ENCODE peak calls at places on chromosomes 11 and 22, in ten cellular contexts. E is body of pancreas; S is sigmoid colon; A is Panc1; V is cardiac muscle cell; G is T-helper 17 cell; U is GM23248; T is AG04450; Y is naive thymus-derived CD4-positive, alpha-beta T cell; Z is mucosa of descending colon. M is an unnamed sample. For H3K9me3, the result is how much of the 10 kb centered on the place peaks cover.

GRCh38 chr11:61671527-61671926 is 8.7 kb upstream of the DAGLA start:
- DNase-seq in E (peak), S (no peak), A (no peak), V (no peak), G (no peak), U (peak), T (no peak), Y (no peak), Z (peak), M (no peak)

GRCh38 chr22:44127353-44127752 is 53.4 kb upstream of the PARVG start:
- DNase-seq in E (no peak), S (peak), A (no peak), V (peak), G (no peak), U (peak), T (no peak), Y (no peak), Z (no peak), M (no peak)

GRCh38 chr11:34512810-34513673 is 552 bp downstream of the ELF5 start:
- DNase-seq in E (peak), S (no peak), A (peak), V (peak), G (no peak), U (peak), T (no peak), Y (peak), Z (peak), M (no peak)

GRCh38 chr11:133663135-133663534 is 130.8 kb upstream of the OPCML start:
- DNase-seq in E (no peak), S (no peak), A (no peak), V (no peak), G (no peak), U (no peak), T (no peak), Y (no peak), Z (no peak), M (no peak)

GRCh38 chr22:42383287-42383686 is 48.9 kb downstream of the NFAM1 start:
- DNase-seq in E (no peak), S (no peak), A (no peak), V (no peak), G (no peak), U (no peak), T (no peak), Y (no peak), Z (no peak), M (no peak)

GRCh38 chr22:33735978-33736377 is 184.3 kb downstream of the LARGE1 start:
- DNase-seq in E (no peak), S (no peak), A (no peak), V (no peak), G (no peak), U (no peak), T (no peak), Y (no peak), Z (no peak), M (no peak)

GRCh38 chr11:19279455-19279854 is 38.7 kb upstream of the E2F8 start:
- DNase-seq in E (no peak), S (no peak), A (no peak), V (no peak), G (no peak), U (no peak), T (no peak), Y (no peak), Z (no peak), M (no peak)

GRCh38 chr11:129846508-129847335 is 31.1 kb downstream of the TMEM45B start:
- DNase-seq in E (no peak), S (no peak), A (no peak), V (peak), G (no peak), U (peak), T (peak), Y (no peak), Z (no peak), M (no peak)

GRCh38 chr22:18110194-18110943 is at the start of gene TUBA8:
- DNase-seq in E (peak), S (no peak), A (no peak), V (peak), G (no peak), U (peak), T (no peak), Y (no peak), Z (peak), M (peak)

GRCh38 chr11:46322759-46323158 is 24.5 kb upstream of the DGKZ start:
- DNase-seq in E (peak), S (no peak), A (no peak), V (peak), G (no peak), U (peak), T (no peak), Y (no peak), Z (peak), M (no peak)

GRCh38 chr11:35163209-35163608 is 24.2 kb downstream of the CD44 start:
- DNase-seq in E (no peak), S (no peak), A (no peak), V (no peak), G (no peak), U (peak), T (no peak), Y (no peak), Z (no peak), M (no peak)

GRCh38 chr11:125591659-125592304 is 870 bp upstream of the STT3A start:
- DNase-seq in E (peak), S (peak), A (peak), V (no peak), G (peak), U (peak), T (no peak), Y (peak), Z (peak), M (peak)

GRCh38 chr11:65899356-65900124 is 648 bp downstream of the FOSL1 start:
- DNase-seq in E (peak), S (peak), A (no peak), V (peak), G (peak), U (peak), T (no peak), Y (peak), Z (peak), M (no peak)

GRCh38 chr11:57399221-57399620 is 8.8 kb upstream of the PRG2 start:
- DNase-seq in E (no peak), S (no peak), A (no peak), V (no peak), G (no peak), U (no peak), T (no peak), Y (no peak), Z (no peak), M (no peak)

GRCh38 chr22:19062909-19063308 is 59.3 kb downstream of the DGCR2 start:
- DNase-seq in E (no peak), S (peak), A (no peak), V (no peak), G (no peak), U (no peak), T (no peak), Y (no peak), Z (no peak), M (no peak)

GRCh38 chr11:47003180-47003877 is 66.8 kb downstream of the CSTPP1 start:
- DNase-seq in E (peak), S (no peak), A (no peak), V (no peak), G (no peak), U (peak), T (no peak), Y (no peak), Z (no peak), M (no peak)

GRCh38 chr11:125553357-125553756 is 15.9 kb upstream of the EI24 start:
- DNase-seq in E (no peak), S (no peak), A (no peak), V (no peak), G (no peak), U (no peak), T (no peak), Y (no peak), Z (no peak), M (no peak)

GRCh38 chr22:43110444-43110926 is at the start of gene BIK:
- DNase-seq in E (peak), S (no peak), A (no peak), V (peak), G (peak), U (peak), T (no peak), Y (peak), Z (peak), M (no peak)

GRCh38 chr11:45451766-45452440 is 165.8 kb upstream of the SYT13 start:
- DNase-seq in E (no peak), S (no peak), A (no peak), V (peak), G (no peak), U (no peak), T (no peak), Y (no peak), Z (no peak), M (no peak)

GRCh38 chr11:124075492-124075840 is 34.3 kb upstream of the OR10G7 start:
- DNase-seq in E (no peak), S (no peak), A (no peak), V (no peak), G (no peak), U (no peak), T (no peak), Y (no peak), Z (no peak), M (no peak)

DNA sequence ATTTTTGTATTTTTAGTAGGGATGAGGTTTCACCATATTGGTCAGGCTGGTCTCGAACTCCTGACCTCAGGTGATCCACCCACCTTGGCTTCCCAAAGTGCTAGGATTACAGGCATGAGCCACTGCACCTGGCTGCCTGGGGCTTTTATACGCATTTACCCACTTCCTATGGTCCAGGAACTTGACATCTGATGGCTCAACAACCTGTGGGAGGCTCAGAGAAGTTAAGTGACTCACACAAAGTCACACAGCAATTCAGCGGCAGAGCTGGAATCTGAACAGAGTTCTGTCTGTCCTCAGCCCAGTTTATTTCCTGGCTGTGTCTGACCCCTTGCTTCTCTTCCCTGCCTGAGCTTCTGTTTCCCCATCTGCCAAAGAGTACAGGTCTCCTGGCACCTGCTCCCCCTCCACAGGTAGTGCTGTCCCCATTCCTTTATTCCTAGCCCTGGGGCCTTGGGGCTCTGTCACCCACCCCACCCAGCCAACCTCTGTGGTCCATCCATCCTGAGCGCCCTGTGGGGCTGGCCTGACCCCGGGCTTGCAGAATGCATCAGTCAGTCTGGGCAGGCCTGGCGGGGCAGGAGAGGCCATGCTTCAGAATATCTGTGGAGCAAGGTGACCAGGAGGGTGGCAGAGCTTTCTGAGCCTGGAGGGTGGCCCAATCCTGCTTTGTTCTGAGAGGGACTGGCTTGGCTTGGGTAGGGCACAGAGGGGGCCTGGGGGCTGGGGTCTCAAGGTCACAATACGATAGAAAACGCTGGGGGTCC is 50.6 kb downstream of the CACNA1I start:
- DNase-seq in E (no peak), S (no peak), A (no peak), V (no peak), G (no peak), U (no peak), T (no peak), Y (no peak), Z (no peak), M (no peak)
- H3K9me3 ChIP-seq in E (under half), S (under half), A (under half), V (under half), G (under half), U (under half), T (under half), Y (under half), Z (under half), M (under half)

DNA sequence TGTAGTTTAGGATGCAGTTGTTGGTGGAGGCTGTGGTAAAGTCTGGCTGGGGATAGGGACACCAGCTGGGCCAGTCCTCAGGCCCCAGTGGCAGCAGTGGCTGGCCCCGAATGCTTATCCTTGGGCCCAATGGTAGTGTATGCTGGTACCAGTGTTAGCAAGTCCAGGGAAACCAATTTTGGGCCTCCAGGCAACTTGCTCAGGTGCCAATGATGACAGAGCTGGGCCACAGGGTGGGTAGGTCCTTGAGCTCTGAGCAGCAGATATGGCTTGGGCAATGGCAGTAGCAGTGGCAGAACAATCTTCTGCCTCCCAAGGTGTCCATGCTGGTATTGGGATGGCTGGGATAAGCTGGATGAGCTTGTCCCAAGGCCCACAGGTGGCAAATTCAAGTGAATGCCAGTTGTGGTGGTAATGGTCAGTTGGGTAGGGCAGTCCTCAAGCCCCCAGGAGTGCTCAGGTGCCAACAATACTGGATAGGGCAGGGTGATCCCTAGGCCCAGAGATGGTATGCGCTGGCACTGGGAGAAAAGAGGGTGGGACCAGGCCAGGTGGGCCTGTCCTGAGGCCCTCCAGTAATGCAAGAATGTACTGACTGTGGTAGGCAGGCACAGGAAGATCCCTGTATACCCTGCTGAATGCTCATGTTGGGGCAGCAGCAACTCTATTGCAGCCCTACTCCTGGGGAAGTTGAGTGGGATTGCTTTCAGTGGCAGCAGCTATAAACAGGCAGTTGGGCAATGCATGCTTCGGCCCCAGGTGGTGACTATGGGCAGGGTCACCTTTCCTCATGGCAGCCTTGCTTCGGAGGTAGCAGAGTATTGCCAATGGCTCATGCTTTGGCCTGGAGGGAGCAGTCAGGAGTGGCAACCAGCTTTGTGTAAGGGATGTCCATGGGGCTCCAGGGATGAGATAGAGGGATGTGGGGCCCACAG is 54.7 kb downstream of the KCNQ1OT1 start:
- DNase-seq in E (no peak), S (no peak), A (no peak), V (no peak), G (no peak), U (no peak), T (no peak), Y (no peak), Z (no peak), M (no peak)
- H3K9me3 ChIP-seq in E (under half), S (half or more), A (half or more), V (under half), G (under half), U (under half), T (under half), Y (under half), Z (half or more), M (half or more)

GRCh38 chr22:11616811-11617210 is 3911.2 kb upstream of the OR11H1 start:
- DNase-seq in E (no peak), S (no peak), A (no peak), V (no peak), G (no peak), U (no peak), T (peak), Y (no peak), Z (no peak), M (no peak)
- H3K9me3 ChIP-seq in E (under half), S (under half), A (under half), V (under half), G (under half), U (under half), T (half or more), Y (under half), Z (half or more), M (under half)

DNA sequence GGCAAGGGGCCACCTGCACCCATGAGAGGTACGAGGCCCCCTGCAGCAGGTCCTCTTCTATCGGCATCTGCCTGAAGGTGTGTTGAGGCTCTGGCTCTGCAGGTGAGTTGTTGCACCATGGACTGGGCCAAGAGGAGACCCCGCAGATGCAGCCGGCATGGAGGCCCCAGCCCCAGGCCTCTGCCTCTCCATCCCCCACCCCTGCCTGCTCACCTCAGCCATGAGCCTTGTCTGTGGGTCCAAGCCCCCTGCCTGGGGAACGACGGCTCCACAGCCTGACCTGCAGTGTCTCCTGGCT is 1386.2 kb downstream of the BRD1 start:
- DNase-seq in E (no peak), S (no peak), A (no peak), V (no peak), G (no peak), U (no peak), T (no peak), Y (no peak), Z (no peak), M (no peak)
- H3K9me3 ChIP-seq in E (under half), S (under half), A (under half), V (under half), G (under half), U (under half), T (half or more), Y (under half), Z (under half), M (under half)

GRCh38 chr11:106477776-106478175 is 400.3 kb downstream of the AASDHPPT start:
- DNase-seq in E (no peak), S (no peak), A (no peak), V (peak), G (no peak), U (no peak), T (no peak), Y (no peak), Z (no peak), M (no peak)

GRCh38 chr11:106473089-106473722 is 395.7 kb downstream of the AASDHPPT start:
- DNase-seq in E (no peak), S (no peak), A (no peak), V (peak), G (no peak), U (peak), T (no peak), Y (no peak), Z (no peak), M (no peak)

GRCh38 chr11:106471273-106471672 is 393.8 kb downstream of the AASDHPPT start:
- DNase-seq in E (no peak), S (no peak), A (no peak), V (peak), G (no peak), U (no peak), T (no peak), Y (no peak), Z (no peak), M (no peak)

GRCh38 chr11:106474274-106474673 is 396.8 kb downstream of the AASDHPPT start:
- DNase-seq in E (no peak), S (no peak), A (no peak), V (no peak), G (no peak), U (no peak), T (no peak), Y (no peak), Z (no peak), M (no peak)

GRCh38 chr11:106475181-106475580 is 397.7 kb downstream of the AASDHPPT start:
- DNase-seq in E (no peak), S (no peak), A (no peak), V (no peak), G (no peak), U (no peak), T (no peak), Y (no peak), Z (no peak), M (no peak)
- H3K9me3 ChIP-seq in E (under half), S (under half), A (under half), V (under half), G (under half), U (under half), T (under half), Y (under half), Z (under half), M (under half)

GRCh38 chr11:42021919-42022318 is 562.5 kb upstream of the LRRC4C start:
- DNase-seq in E (no peak), S (no peak), A (no peak), V (no peak), G (no peak), U (no peak), T (no peak), Y (no peak), Z (no peak), M (no peak)
- H3K9me3 ChIP-seq in E (under half), S (under half), A (under half), V (under half), G (under half), U (under half), T (under half), Y (under half), Z (under half), M (under half)

GRCh38 chr11:134801526-134801925 is 389.5 kb upstream of the B3GAT1 start:
- DNase-seq in E (no peak), S (no peak), A (no peak), V (no peak), G (no peak), U (no peak), T (no peak), Y (no peak), Z (no peak), M (no peak)
- H3K9me3 ChIP-seq in E (under half), S (under half), A (under half), V (under half), G (under half), U (under half), T (under half), Y (under half), Z (under half), M (under half)

M was measured in thoracic aorta.